ENCODE peak calls at places on chromosomes 16 and 17, in ten cellular contexts. U is astrocyte of the spinal cord, G is type B pancreatic cell, T is GM20000, V is endothelial cell, X is neural progenitor cell, Q is omental fat pad, L is fibroblast of villous mesenchyme, K is foreskin fibroblast, C is fibroblast of pulmonary artery. A is an unnamed sample.

GRCh38 chr17:42679001-42679491 is 2.3 kb upstream of the PLEKHH3 start:
- DNase-seq in U (peak; percentile 53), G (no peak), T (peak; percentile 62), V (no peak), X (peak; percentile 63), Q (no peak), L (peak; percentile 52), K (peak; percentile 53), C (peak; percentile 55), A (peak; percentile 59)

GRCh38 chr17:39746145-39746461 is 8.4 kb downstream of the GRB7 start:
- DNase-seq in U (no peak), G (no peak), T (no peak), V (no peak), X (no peak), Q (no peak), L (no peak), K (no peak), C (no peak), A (no peak)

GRCh38 chr16:2473425-2473926 is 1.5 kb upstream of the TBC1D24 start:
- DNase-seq in U (no peak), G (no peak), T (peak; percentile 59), V (no peak), X (peak; percentile 38), Q (no peak), L (no peak), K (no peak), C (no peak), A (no peak)

GRCh38 chr16:86078121-86078600 is 179.2 kb downstream of the IRF8 start:
- DNase-seq in U (no peak), G (no peak), T (no peak), V (no peak), X (no peak), Q (no peak), L (no peak), K (no peak), C (no peak), A (no peak)

GRCh38 chr17:69246726-69247375 is 18.2 kb upstream of the ABCA10 start:
- DNase-seq in U (peak; percentile 66), G (no peak), T (peak; percentile 25), V (no peak), X (peak; percentile 60), Q (no peak), L (peak; percentile 66), K (peak; percentile 73), C (peak; percentile 81), A (peak; percentile 38)

GRCh38 chr16:47375423-47375822 is 85.4 kb downstream of the ITFG1 start:
- DNase-seq in U (peak; percentile 36), G (no peak), T (no peak), V (no peak), X (no peak), Q (no peak), L (no peak), K (no peak), C (no peak), A (no peak)

GRCh38 chr16:87496101-87496801 is 3.4 kb upstream of the ZCCHC14 start:
- DNase-seq in U (no peak), G (no peak), T (peak; percentile 56), V (no peak), X (no peak), Q (no peak), L (no peak), K (no peak), C (no peak), A (peak; percentile 58)

GRCh38 chr17:61444831-61445230 is 7.4 kb upstream of the TBX4 start:
- DNase-seq in U (peak; percentile 15), G (no peak), T (peak; percentile 17), V (no peak), X (no peak), Q (no peak), L (peak; percentile 32), K (peak; percentile 73), C (no peak), A (no peak)

GRCh38 chr16:86571197-86571915 is 4.7 kb downstream of the FOXC2 start:
- DNase-seq in U (no peak), G (no peak), T (no peak), V (no peak), X (no peak), Q (no peak), L (no peak), K (peak; percentile 44), C (no peak), A (no peak)

GRCh38 chr17:47687748-47688147 is 6.2 kb upstream of the TBKBP1 start:
- DNase-seq in U (no peak), G (no peak), T (no peak), V (no peak), X (peak; percentile 60), Q (no peak), L (peak; percentile 26), K (peak; percentile 83), C (no peak), A (no peak)

GRCh38 chr17:18004345-18004744 is 31.7 kb downstream of the DRC3 start:
- DNase-seq in U (no peak), G (no peak), T (no peak), V (no peak), X (no peak), Q (no peak), L (no peak), K (peak; percentile 40), C (no peak), A (no peak)

GRCh38 chr16:82260212-82260795 is 90.3 kb upstream of the MPHOSPH6 start:
- DNase-seq in U (no peak), G (no peak), T (no peak), V (no peak), X (no peak), Q (no peak), L (no peak), K (no peak), C (peak; percentile 1), A (no peak)

GRCh38 chr17:81301195-81302144 is 6.4 kb upstream of the SLC38A10 start:
- DNase-seq in U (no peak), G (no peak), T (no peak), V (no peak), X (no peak), Q (no peak), L (no peak), K (no peak), C (no peak), A (no peak)

GRCh38 chr17:17765359-17765758 is 71.4 kb downstream of the SREBF1 start:
- DNase-seq in U (peak; percentile 24), G (no peak), T (no peak), V (no peak), X (no peak), Q (no peak), L (no peak), K (peak; percentile 58), C (no peak), A (no peak)

GRCh38 chr16:22008215-22009142 is 568 bp downstream of the MOSMO start:
- DNase-seq in U (no peak), G (peak; percentile 71), T (no peak), V (peak; percentile 35), X (peak; percentile 58), Q (no peak), L (no peak), K (no peak), C (no peak), A (no peak)

GRCh38 chr16:89909777-89910716 is 8.6 kb upstream of the MC1R start:
- DNase-seq in U (peak; percentile 76), G (no peak), T (peak; percentile 85), V (peak; percentile 83), X (peak; percentile 86), Q (peak; percentile 41), L (peak; percentile 83), K (peak; percentile 89), C (peak; percentile 74), A (peak; percentile 88)

GRCh38 chr16:84284168-84284722 is 10.4 kb upstream of the WFDC1 start:
- DNase-seq in U (no peak), G (no peak), T (no peak), V (no peak), X (peak; percentile 61), Q (no peak), L (peak; percentile 85), K (peak; percentile 93), C (peak; percentile 36), A (no peak)

GRCh38 chr17:35368086-35368824 is 5.2 kb downstream of the SLFN11 start:
- DNase-seq in U (no peak), G (no peak), T (peak; percentile 82), V (no peak), X (no peak), Q (no peak), L (peak; percentile 34), K (peak; percentile 31), C (peak; percentile 39), A (peak; percentile 70)

GRCh38 chr16:13885700-13886099 is 34.3 kb upstream of the ERCC4 start:
- DNase-seq in U (no peak), G (no peak), T (no peak), V (no peak), X (no peak), Q (no peak), L (no peak), K (no peak), C (no peak), A (no peak)

GRCh38 chr17:76088041-76088867 is 9.3 kb downstream of the ZACN start:
- DNase-seq in U (no peak), G (peak; percentile 62), T (no peak), V (no peak), X (peak; percentile 47), Q (no peak), L (no peak), K (no peak), C (no peak), A (peak; percentile 29)
- TF ChIP-seq CTCF in U (no peak), G (peak; percentile 38), T (no peak), V (no peak), X (peak; percentile 29), Q (no peak), L (no peak), K (no peak), C (no peak), A (no peak)

DNA sequence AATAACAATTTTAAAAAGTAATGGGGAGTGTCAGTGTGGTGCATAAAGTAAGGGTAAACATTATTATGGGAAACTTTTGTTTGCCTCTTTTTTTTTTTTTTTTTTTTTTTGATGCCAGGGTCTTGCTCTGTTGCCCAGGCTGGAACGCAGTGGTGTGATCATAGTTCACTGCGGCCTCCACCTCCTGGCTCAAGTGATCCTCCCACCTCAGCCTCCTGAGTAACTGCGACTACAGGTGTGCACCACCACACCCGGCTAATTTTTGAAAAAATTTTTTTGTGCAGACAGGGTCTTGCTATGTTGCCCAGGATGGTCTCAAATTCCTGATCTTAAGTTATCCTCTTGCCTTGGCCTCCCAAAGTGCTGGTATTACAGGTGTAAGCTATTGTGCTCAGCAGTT is 10.7 kb downstream of the TAOK1 start:
- DNase-seq in U (no peak), G (no peak), T (no peak), V (no peak), X (no peak), Q (no peak), L (no peak), K (no peak), C (no peak), A (no peak)
- TF ChIP-seq CTCF in U (no peak), G (no peak), T (no peak), V (no peak), X (no peak), Q (no peak), L (no peak), K (no peak), C (no peak), A (no peak)

GRCh38 chr17:59845595-59846390 is 47.0 kb downstream of the TUBD1 start:
- DNase-seq in U (peak; percentile 94), G (no peak), T (no peak), V (no peak), X (no peak), Q (no peak), L (peak; percentile 84), K (peak; percentile 78), C (peak; percentile 81), A (no peak)
- TF ChIP-seq CTCF in U (no peak), G (no peak), T (no peak), V (no peak), X (no peak), Q (no peak), L (no peak), K (no peak), C (no peak), A (no peak)

GRCh38 chr16:57422026-57422944 is 17.7 kb downstream of the CCL17 start:
- DNase-seq in U (peak; percentile 68), G (no peak), T (no peak), V (no peak), X (peak; percentile 58), Q (no peak), L (peak; percentile 75), K (peak; percentile 78), C (peak; percentile 78), A (no peak)
- TF ChIP-seq CTCF in U (peak; percentile 90), G (peak; percentile 79), T (peak; percentile 20), V (peak; percentile 32), X (peak; percentile 65), Q (no peak), L (peak; percentile 87), K (peak; percentile 80), C (peak; percentile 92), A (peak; percentile 9)